ENCODE peak calls at places on chromosomes 1 and 21, in six cellular contexts. V, R, F, Z, U and B are unnamed samples.

GRCh38 chr21:42672699-42673458 is 19.5 kb downstream of the PDE9A start:
- DNase-seq in F (peak; percentile 26), U (peak; percentile 64), R (no peak), V (peak; percentile 29), Z (no peak), B (no peak)

GRCh38 chr1:2044510-2045319 is 5.5 kb upstream of the PRKCZ start:
- DNase-seq in Z (peak; percentile 78), V (peak; percentile 4), R (peak; percentile 86), F (peak; percentile 72), U (peak; percentile 82), B (peak; percentile 89)

GRCh38 chr1:214441119-214441518 is 110.3 kb downstream of the PTPN14 start:
- DNase-seq in R (no peak), V (peak; percentile 24), Z (no peak), U (no peak), F (no peak), B (no peak)

GRCh38 chr1:203364806-203365205 is 13.9 kb upstream of the FMOD start:
- DNase-seq in Z (no peak), U (no peak), V (no peak), R (no peak), F (no peak), B (no peak)

GRCh38 chr1:204256531-204256930 is 42.7 kb upstream of the GOLT1A start:
- DNase-seq in U (no peak), R (no peak), Z (no peak), V (no peak), F (no peak), B (no peak)

GRCh38 chr1:61597601-61598000 is 127.3 kb downstream of the TM2D1 start:
- DNase-seq in F (no peak), Z (no peak), R (no peak), V (no peak), U (no peak), B (no peak)

GRCh38 chr1:68973459-68974244 is 476.8 kb upstream of the DEPDC1 start:
- DNase-seq in U (no peak), Z (no peak), F (no peak), V (peak; percentile 44), R (no peak), B (no peak)

GRCh38 chr1:1199141-1199960 is 7.0 kb downstream of the TNFRSF18 start:
- DNase-seq in Z (peak; percentile 24), R (no peak), F (no peak), V (no peak), U (no peak), B (peak; percentile 79)

GRCh38 chr1:50880373-50880772 is 79.7 kb downstream of the FAF1 start:
- DNase-seq in Z (no peak), F (no peak), R (no peak), U (no peak), V (no peak), B (no peak)

GRCh38 chr1:7705048-7705907 is 65.8 kb upstream of the VAMP3 start:
- DNase-seq in R (no peak), U (peak; percentile 55), Z (peak; percentile 76), V (no peak), F (no peak), B (no peak)

DNA sequence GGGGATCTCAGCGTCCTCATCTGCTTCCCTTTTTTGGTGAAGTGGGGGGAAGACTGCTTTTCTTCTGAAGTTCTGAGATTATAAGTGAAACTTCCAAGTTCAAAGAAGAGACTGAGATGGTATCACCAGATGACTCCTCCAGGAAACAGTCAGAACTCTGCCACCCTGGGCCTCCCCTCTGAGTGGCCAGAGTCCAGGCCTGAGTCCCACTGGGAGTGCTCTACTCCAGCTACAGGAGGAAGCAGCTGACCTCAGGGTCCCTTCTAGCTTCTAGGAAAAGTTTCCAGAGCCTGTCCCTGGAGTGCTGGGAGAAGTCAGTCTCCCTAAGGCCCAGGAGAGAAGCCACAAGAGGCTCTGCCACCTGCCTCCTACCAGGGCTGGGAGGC is 104.7 kb downstream of the CASZ1 start:
- DNase-seq in R (no peak), F (no peak), U (no peak), Z (no peak), V (no peak), B (no peak)
- H3K27ac ChIP-seq in R (no peak overlapping the region), F (no peak overlapping the region), U (no peak overlapping the region), Z (no peak overlapping the region), V (no peak overlapping the region), B (peak overlapping the region; percentile 88)

GRCh38 chr1:200660719-200661118 is 9.0 kb downstream of the DDX59 start:
- DNase-seq in R (no peak), V (no peak), Z (no peak), U (no peak), F (no peak), B (no peak)
- H3K9ac ChIP-seq in R (no peak overlapping the region), V (no peak overlapping the region), Z (no peak overlapping the region), U (no peak overlapping the region), F (no peak overlapping the region), B (no peak overlapping the region)

DNA sequence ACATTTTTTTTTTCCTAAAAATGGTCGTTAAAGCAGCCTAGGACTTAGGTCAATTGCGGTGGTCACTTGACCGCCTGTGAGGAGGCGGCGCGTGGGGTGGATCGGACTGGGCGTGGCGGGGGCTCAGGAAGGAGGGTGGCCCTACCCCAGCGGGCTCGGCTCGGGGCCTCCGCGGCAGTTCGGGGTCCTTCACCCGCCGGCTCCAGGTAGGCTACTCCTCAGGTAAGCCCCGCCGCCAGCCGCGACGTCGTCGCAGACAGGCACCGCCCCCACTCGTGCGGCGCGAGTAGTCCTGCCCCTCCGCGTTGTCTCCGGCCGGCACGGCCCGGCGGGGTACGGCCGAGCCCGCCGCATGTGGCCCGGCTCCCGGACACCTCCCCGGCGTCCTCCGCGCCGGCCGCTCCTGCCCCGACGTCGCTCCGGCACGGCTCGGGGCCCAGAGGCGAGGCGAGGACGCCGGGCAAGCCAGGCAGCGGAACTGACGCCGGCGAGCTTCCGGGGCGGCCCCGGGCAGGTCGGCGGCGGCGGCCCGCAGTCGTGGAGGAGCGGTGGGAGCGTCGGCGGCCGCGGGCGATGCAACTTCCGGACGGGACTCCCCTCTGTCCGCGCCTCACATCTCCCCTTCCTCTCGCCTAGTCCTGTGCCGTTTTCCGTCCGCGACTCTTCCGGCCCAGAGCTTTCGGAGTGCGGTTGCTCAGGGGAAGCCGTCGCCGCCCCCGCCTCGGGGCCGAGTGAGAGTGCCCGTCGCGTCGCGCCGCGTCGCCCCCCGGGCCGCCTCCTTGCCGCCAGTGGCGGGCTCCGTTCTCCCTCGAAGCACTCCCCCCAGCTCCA is at the start of gene AGO3:
- DNase-seq in V (peak; percentile 77), U (peak; percentile 89), F (peak; percentile 70), Z (peak; percentile 87), R (peak; percentile 95), B (peak; percentile 95)
- H3K4me1 ChIP-seq in V (peaks cover 3% of the 10 kb centered on the region), U (peaks cover 21% of the 10 kb centered on the region), F (peaks cover 21% of the 10 kb centered on the region), Z (no peaks in the 10 kb centered on the region), R (peaks cover 43% of the 10 kb centered on the region), B (no peaks in the 10 kb centered on the region)

GRCh38 chr1:156076609-156077429 is 5.4 kb downstream of the MEX3A start:
- DNase-seq in V (no peak), F (no peak), Z (peak; percentile 80), U (peak; percentile 70), R (peak; percentile 93), B (peak; percentile 84)
- H3K27ac ChIP-seq in V (no peak overlapping the region), F (peak overlapping the region; percentile 81), Z (no peak overlapping the region), U (peak overlapping the region; percentile 76), R (no peak overlapping the region), B (peak overlapping the region; percentile 47)